ENCODE peak calls at places on chromosomes 16 and 17, in five cellular contexts. O is activated CD4-positive, alpha-beta T cell treated with anti-CD3 and anti-CD28 coated beads, Interleukin-2, amount 50 U/mL, for 1 hour; U is Calu3; G is brain pericyte; A is ELF-1. S is an unnamed sample.
A peak's percentile ranks its signal among the peaks of the same experiment; 100 is the strongest.

GRCh38 chr17:49496183-49496865 is 1.2 kb downstream of the NGFR start:
- DNase-seq in O (peak; percentile 84), U (peak; percentile 88), G (no peak), A (peak; percentile 73), S (peak; percentile 89)

GRCh38 chr17:28228109-28228840 is 90.7 kb upstream of the TMEM97 start:
- DNase-seq in O (no peak), U (no peak), G (no peak), A (peak; percentile 56), S (no peak)

GRCh38 chr16:9155876-9156275 is 64.4 kb downstream of the HAPSTR1 start:
- DNase-seq in O (no peak), U (no peak), G (no peak), A (no peak), S (no peak)

GRCh38 chr16:88133507-88133843 is 182.2 kb downstream of the BANP start:
- DNase-seq in O (no peak), U (no peak), G (no peak), A (no peak), S (no peak)

GRCh38 chr17:33560165-33560564 is 267.1 kb upstream of the ASIC2 start:
- DNase-seq in O (no peak), U (peak; percentile 20), G (no peak), A (no peak), S (no peak)

GRCh38 chr17:1083451-1084187 is 86.7 kb downstream of the TIMM22 start:
- DNase-seq in O (no peak), U (no peak), G (no peak), A (no peak), S (no peak)

GRCh38 chr16:88782454-88783390 is 2.3 kb downstream of the PIEZO1 start:
- DNase-seq in O (peak; percentile 61), U (no peak), G (no peak), A (no peak), S (no peak)

GRCh38 chr17:62737513-62737912 is 70.6 kb downstream of the MARCHF10 start:
- DNase-seq in O (no peak), U (no peak), G (no peak), A (no peak), S (no peak)

GRCh38 chr17:82315703-82316358 is 1.6 kb downstream of the CD7 start:
- DNase-seq in O (peak; percentile 60), U (no peak), G (no peak), A (no peak), S (no peak)

GRCh38 chr17:70100983-70101382 is 26.0 kb downstream of the KCNJ16 start:
- DNase-seq in O (no peak), U (no peak), G (no peak), A (no peak), S (no peak)

GRCh38 chr16:22117666-22118065 is 25.3 kb downstream of the VWA3A start:
- DNase-seq in O (no peak), U (no peak), G (no peak), A (no peak), S (peak; percentile 17)

GRCh38 chr17:66548158-66548557 is 245.7 kb downstream of the PRKCA start:
- DNase-seq in O (peak; percentile 5), U (no peak), G (no peak), A (no peak), S (no peak)

GRCh38 chr17:82820278-82821251 is 19.3 kb downstream of the ZNF750 start:
- DNase-seq in O (no peak), U (no peak), G (no peak), A (no peak), S (no peak)

GRCh38 chr16:53055603-53056527 is 1.1 kb downstream of the CHD9 start:
- DNase-seq in O (no peak), U (peak; percentile 37), G (peak; percentile 22), A (peak; percentile 86), S (peak; percentile 66)

GRCh38 chr16:11743308-11744074 is 834 bp upstream of the TXNDC11 start:
- DNase-seq in O (peak; percentile 15), U (peak; percentile 37), G (no peak), A (no peak), S (peak; percentile 44)

GRCh38 chr17:72422505-72423285 is 301.9 kb downstream of the SOX9 start:
- DNase-seq in O (no peak), U (peak; percentile 93), G (no peak), A (peak; percentile 76), S (peak; percentile 86)

GRCh38 chr17:5897320-5897911 is 172.8 kb upstream of the WSCD1 start:
- DNase-seq in O (no peak), U (no peak), G (no peak), A (peak; percentile 44), S (no peak)

GRCh38 chr17:82901356-82901755 is 61.5 kb upstream of the ZNF750 start:
- DNase-seq in O (no peak), U (no peak), G (no peak), A (no peak), S (no peak)

GRCh38 chr17:56478836-56479447 is 114.6 kb upstream of the NOG start:
- DNase-seq in O (no peak), U (no peak), G (no peak), A (peak; percentile 7), S (peak; percentile 38)

GRCh38 chr17:32861979-32862378 is 14.9 kb downstream of the MYO1D start:
- DNase-seq in O (no peak), U (no peak), G (no peak), A (no peak), S (no peak)

GRCh38 chr17:81160306-81160705 is 5.0 kb upstream of the PVALEF start:
- DNase-seq in O (no peak), U (no peak), G (no peak), A (no peak), S (no peak)

GRCh38 chr17:33531311-33531710 is 238.2 kb upstream of the ASIC2 start:
- DNase-seq in O (no peak), U (no peak), G (no peak), A (no peak), S (no peak)

GRCh38 chr16:28823291-28823718 is 506 bp downstream of the ATXN2L start:
- DNase-seq in O (no peak), U (no peak), G (no peak), A (no peak), S (no peak)

GRCh38 chr17:42282478-42283080 is 5.7 kb upstream of the STAT5A start:
- DNase-seq in O (no peak), U (no peak), G (no peak), A (peak; percentile 57), S (no peak)

GRCh38 chr17:9612016-9612415 is 33.3 kb upstream of the USP43 start:
- DNase-seq in O (no peak), U (no peak), G (no peak), A (no peak), S (no peak)

GRCh38 chr16:8634991-8635736 is 13.7 kb downstream of the METTL22 start:
- DNase-seq in O (no peak), U (peak; percentile 11), G (no peak), A (peak; percentile 72), S (peak; percentile 55)

GRCh38 chr17:78766743-78767294 is 15.3 kb downstream of the CYTH1 start:
- DNase-seq in O (no peak), U (no peak), G (no peak), A (no peak), S (no peak)

GRCh38 chr17:27816946-27817345 is 16.6 kb upstream of the NOS2 start:
- DNase-seq in O (no peak), U (no peak), G (no peak), A (no peak), S (no peak)

GRCh38 chr17:78168906-78169793 is 769 bp downstream of the SYNGR2 start:
- DNase-seq in O (peak; percentile 43), U (peak; percentile 76), G (no peak), A (peak; percentile 52), S (peak; percentile 79)

GRCh38 chr17:228223-228615 is 46.8 kb upstream of the DOC2B start:
- DNase-seq in O (no peak), U (no peak), G (no peak), A (no peak), S (no peak)

GRCh38 chr16:82652826-82653225 is 26.1 kb downstream of the CDH13 start:
- DNase-seq in O (no peak), U (no peak), G (no peak), A (no peak), S (no peak)

GRCh38 chr17:36778458-36778857 is 158.8 kb upstream of the LHX1 start:
- DNase-seq in O (no peak), U (peak; percentile 50), G (no peak), A (peak; percentile 41), S (no peak)

GRCh38 chr17:64686705-64687104 is 24.6 kb upstream of the SMURF2 start:
- DNase-seq in O (no peak), U (no peak), G (no peak), A (no peak), S (no peak)

GRCh38 chr17:12256380-12256995 is 235.8 kb downstream of the MAP2K4 start:
- DNase-seq in O (no peak), U (peak; percentile 40), G (peak; percentile 12), A (no peak), S (peak; percentile 70)

GRCh38 chr16:82954224-82954929 is 327.6 kb downstream of the CDH13 start:
- DNase-seq in O (no peak), U (no peak), G (no peak), A (no peak), S (no peak)

GRCh38 chr17:48429156-48429555 is 858 bp downstream of the SKAP1 start:
- DNase-seq in O (peak; percentile 22), U (no peak), G (no peak), A (no peak), S (no peak)

S was measured in hepatocyte.